ENCODE peak calls at places on chromosomes 13 and 19, in ten cellular contexts. D is breast epithelium, H is heart left ventricle, U is adrenal gland, V is lower leg skin, L is GM12891, T is A549, I is stomach, X is tibial nerve, S is ovary. K is an unnamed sample.
A peak's percentile ranks its signal among the peaks of the same experiment; 100 is the strongest.

GRCh38 chr19:8585894-8586750 is 8.9 kb upstream of the MYO1F start:
- DNase-seq in V (no peak), D (no peak), S (no peak), X (no peak), L (no peak), T (peak; percentile 61), I (peak; percentile 61), U (no peak), H (peak; percentile 59), K (peak; percentile 62)

GRCh38 chr19:50478901-50479715 is 2.5 kb upstream of the GARIN5A start:
- DNase-seq in T (peak; percentile 89), L (no peak), S (no peak), V (no peak), I (no peak), H (no peak), U (no peak), D (no peak), X (no peak), K (peak; percentile 33)

GRCh38 chr13:110663491-110663890 is 42.4 kb downstream of the CARS2 start:
- DNase-seq in X (no peak), U (peak; percentile 27), S (no peak), I (no peak), H (no peak), T (no peak), L (no peak), V (no peak), D (no peak), K (no peak)

GRCh38 chr19:32041681-32042292 is 303.6 kb upstream of the ZNF507 start:
- DNase-seq in U (peak; percentile 73), V (no peak), S (peak; percentile 80), H (peak; percentile 34), T (peak; percentile 47), D (no peak), X (no peak), I (no peak), L (no peak), K (peak; percentile 41)

GRCh38 chr13:32824671-32825070 is 191.6 kb upstream of the KL start:
- DNase-seq in T (peak; percentile 78), V (no peak), S (no peak), H (no peak), X (no peak), D (no peak), L (no peak), U (peak; percentile 57), I (no peak), K (no peak)

GRCh38 chr19:56643460-56643763 is 453 bp downstream of the SMIM17 start:
- DNase-seq in V (no peak), S (no peak), H (no peak), X (no peak), L (no peak), U (no peak), D (no peak), I (no peak), T (no peak), K (no peak)

GRCh38 chr13:87851395-87851794 is 180.2 kb downstream of the SLITRK5 start:
- DNase-seq in I (no peak), U (no peak), L (no peak), X (no peak), T (no peak), H (no peak), V (no peak), D (no peak), S (no peak), K (no peak)

GRCh38 chr13:25059943-25060342 is 36.0 kb upstream of the PABPC3 start:
- DNase-seq in V (no peak), S (no peak), I (no peak), L (no peak), D (no peak), U (no peak), X (no peak), H (no peak), T (no peak), K (no peak)

GRCh38 chr19:36524617-36525016 is 3.5 kb downstream of the ZNF260 start:
- DNase-seq in I (no peak), H (no peak), X (no peak), S (no peak), U (no peak), D (no peak), V (no peak), L (no peak), T (no peak), K (no peak)

GRCh38 chr19:36528921-36529518 is 949 bp upstream of the ZNF260 start:
- DNase-seq in D (no peak), X (no peak), T (no peak), U (no peak), V (no peak), S (no peak), L (peak; percentile 22), I (no peak), H (no peak), K (no peak)

GRCh38 chr19:36526581-36526980 is 1.5 kb downstream of the ZNF260 start:
- DNase-seq in I (no peak), S (no peak), V (no peak), L (no peak), X (no peak), D (no peak), T (no peak), H (no peak), U (no peak), K (no peak)

GRCh38 chr19:36527873-36528193 is 238 bp downstream of the ZNF260 start:
- DNase-seq in D (no peak), L (no peak), T (no peak), V (no peak), H (no peak), I (no peak), X (no peak), S (no peak), U (no peak), K (no peak)

DNA sequence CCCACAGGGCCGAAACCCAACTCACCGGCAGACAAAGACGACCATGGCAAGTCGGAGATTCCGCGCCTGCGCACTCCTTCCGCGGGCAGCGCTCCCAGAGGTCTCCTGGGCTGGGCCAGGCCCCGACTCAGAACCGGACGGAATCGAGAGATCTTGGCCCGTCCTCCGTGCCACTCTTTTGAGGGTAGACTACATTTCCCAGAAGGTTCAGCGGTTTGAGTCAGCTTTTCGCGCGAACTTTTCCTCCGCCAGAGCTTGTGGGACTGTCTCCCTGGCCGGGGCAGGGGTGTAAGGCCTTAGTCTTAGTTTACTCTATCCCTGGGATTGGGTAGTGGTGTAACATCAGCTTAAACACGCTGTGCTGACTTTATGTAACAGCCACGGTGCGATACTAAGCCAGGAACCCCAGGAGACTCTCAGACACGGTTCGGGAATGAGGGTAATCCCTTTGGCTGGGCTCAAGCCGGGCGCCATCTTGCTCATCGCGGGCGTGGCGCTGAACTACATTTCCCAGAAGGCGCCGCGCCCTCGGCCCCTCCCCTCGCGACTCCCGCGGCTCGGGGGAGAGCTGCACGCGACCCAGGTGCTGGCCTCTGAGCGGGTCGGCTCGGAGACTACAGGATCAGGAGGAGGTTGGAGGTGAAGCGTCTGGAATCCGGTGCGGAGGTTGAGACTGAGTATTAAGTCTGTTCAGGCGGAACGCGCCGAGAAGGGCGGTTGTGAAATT is at the start of gene ZNF260:
- DNase-seq in U (peak; percentile 99), S (peak; percentile 97), T (peak; percentile 99), L (peak; percentile 80), X (peak; percentile 95), V (peak; percentile 95), H (peak; percentile 98), D (peak; percentile 95), I (peak; percentile 97), K (peak; percentile 97)
- TF ChIP-seq POLR2A in U (peak; percentile 40), S (peak; percentile 59), T (peak; percentile 86), L (peak; percentile 71), X (peak; percentile 57), V (no peak), H (no peak), D (no peak), I (peak; percentile 34), K (peak; percentile 90)

GRCh38 chr19:33302175-33302973 is at the start of gene CEBPA:
- DNase-seq in U (no peak), L (peak; percentile 92), S (peak; percentile 75), V (no peak), H (peak; percentile 83), X (peak; percentile 46), T (peak; percentile 93), I (peak; percentile 90), D (peak; percentile 76), K (peak; percentile 76)
- TF ChIP-seq POLR2A in U (peak; percentile 88), L (no peak), S (peak; percentile 89), V (peak; percentile 95), H (no peak), X (peak; percentile 84), T (peak; percentile 100), I (no peak), D (no peak), K (no peak)

GRCh38 chr19:34926361-34926684 is 380 bp upstream of the ZNF30 start:
- DNase-seq in H (no peak), U (no peak), V (no peak), X (no peak), I (no peak), D (no peak), L (no peak), T (no peak), S (no peak), K (no peak)

GRCh38 chr19:34925278-34925855 is 1.3 kb upstream of the ZNF30 start:
- DNase-seq in T (no peak), L (no peak), I (no peak), S (peak; percentile 44), H (peak; percentile 27), X (no peak), U (peak; percentile 55), V (no peak), D (no peak), K (no peak)

GRCh38 chr19:34932494-34932893 is 5.8 kb downstream of the ZNF30 start:
- DNase-seq in U (no peak), S (no peak), L (no peak), V (no peak), H (no peak), X (no peak), T (no peak), D (no peak), I (no peak), K (no peak)

GRCh38 chr19:34926685-34927375 is at the start of gene ZNF30:
- DNase-seq in L (peak; percentile 95), S (peak; percentile 90), D (peak; percentile 90), T (peak; percentile 95), X (peak; percentile 72), I (peak; percentile 91), H (peak; percentile 96), U (peak; percentile 96), V (peak; percentile 75), K (peak; percentile 73)
- TF ChIP-seq POLR2A in L (no peak), S (no peak), D (no peak), T (peak; percentile 92), X (peak; percentile 44), I (no peak), H (no peak), U (no peak), V (no peak), K (no peak)

DNA sequence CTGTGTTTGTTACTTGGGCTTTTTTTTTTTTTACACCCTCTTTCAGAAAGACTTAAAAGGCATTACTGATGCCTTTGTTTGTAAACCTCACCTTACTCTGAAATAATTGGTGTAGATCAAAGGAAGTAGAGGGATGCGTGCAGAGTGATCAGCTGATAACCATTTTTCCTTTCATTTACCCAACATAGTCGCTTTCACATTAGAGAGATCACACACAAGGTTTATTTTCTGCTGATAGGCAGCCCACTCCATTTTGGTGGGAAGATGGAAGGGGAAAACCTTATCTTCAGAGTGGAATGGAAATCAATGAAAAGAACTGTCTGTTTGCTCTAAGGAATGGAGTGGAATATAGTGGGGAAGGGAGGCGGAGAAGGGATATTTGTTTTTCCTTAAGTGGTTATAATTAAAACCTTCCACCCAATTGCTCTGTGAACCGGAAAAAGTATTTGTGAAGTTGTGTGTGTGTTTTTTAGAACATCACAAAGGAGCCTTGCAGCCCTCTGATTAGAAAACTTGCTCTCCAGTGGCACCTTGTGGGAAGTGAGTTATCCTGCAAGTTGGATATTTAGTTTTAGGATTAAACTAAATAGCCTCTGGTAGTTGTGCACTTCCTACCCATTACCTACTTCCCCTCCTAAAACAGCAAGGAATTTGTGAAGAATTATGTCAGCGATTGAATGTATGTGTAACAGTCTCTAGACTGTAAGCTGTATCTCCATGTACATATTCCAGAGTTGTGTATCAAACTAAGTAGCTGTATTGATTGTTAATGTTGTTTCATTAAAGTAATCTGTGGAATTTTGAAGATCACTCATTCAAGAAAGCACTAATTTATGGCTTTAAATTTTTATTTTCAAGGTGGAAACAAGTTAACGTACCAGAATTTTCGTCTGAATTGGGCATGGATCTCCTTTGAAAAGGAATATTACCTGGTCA is 76.8 kb downstream of the FREM2 start:
- DNase-seq in T (peak; percentile 13), L (no peak), S (no peak), H (no peak), I (no peak), X (no peak), U (no peak), D (no peak), V (no peak), K (peak; percentile 11)
- TF ChIP-seq POLR2A in T (no peak), L (no peak), S (no peak), H (no peak), I (no peak), X (no peak), U (no peak), D (no peak), V (no peak), K (no peak)